ENCODE peak calls at places on chromosomes 13 and 19, in five cellular contexts. C is body of pancreas; J is cardiac muscle cell; D is thoracic aorta; Z is effector memory CD4-positive, alpha-beta T cell. B is an unnamed sample. For H3K27me3, the result is how much of the 10 kb centered on the place peaks cover.

GRCh38 chr13:20711301-20712044 is 8.0 kb downstream of the IL17D start:
- DNase-seq in C (no peak), J (peak), D (no peak), Z (no peak), B (no peak)

GRCh38 chr13:96104516-96104915 is 14.6 kb downstream of the HS6ST3 start:
- DNase-seq in C (no peak), J (no peak), D (no peak), Z (no peak), B (no peak)

GRCh38 chr13:78121459-78122348 is 203.1 kb upstream of the EDNRB start:
- DNase-seq in C (peak), J (peak), D (no peak), Z (peak), B (peak)

GRCh38 chr19:33667141-33667540 is 45.4 kb downstream of the CHST8 start:
- DNase-seq in C (no peak), J (no peak), D (no peak), Z (no peak), B (no peak)

GRCh38 chr13:40755082-40755755 is 15.8 kb downstream of the MRPS31 start:
- DNase-seq in C (no peak), J (no peak), D (no peak), Z (no peak), B (no peak)

GRCh38 chr19:55385749-55386514 is at the start of gene RPL28:
- DNase-seq in C (peak), J (peak), D (peak), Z (peak), B (peak)

GRCh38 chr19:7871280-7871529 is 3.0 kb downstream of the PRR36 start:
- DNase-seq in C (no peak), J (no peak), D (no peak), Z (no peak), B (no peak)

GRCh38 chr13:78160793-78161192 is 242.2 kb upstream of the EDNRB start:
- DNase-seq in C (no peak), J (peak), D (no peak), Z (no peak), B (no peak)

GRCh38 chr13:25602206-25602605 is 230.4 kb downstream of the ATP8A2 start:
- DNase-seq in C (no peak), J (no peak), D (no peak), Z (no peak), B (no peak)

GRCh38 chr13:97432232-97432916 is 1.6 kb upstream of the RAP2A start:
- DNase-seq in C (no peak), J (no peak), D (no peak), Z (no peak), B (no peak)

GRCh38 chr13:96091932-96092253 is 2.0 kb downstream of the HS6ST3 start:
- DNase-seq in C (no peak), J (no peak), D (no peak), Z (no peak), B (no peak)

GRCh38 chr13:31781064-31781463 is 41.7 kb downstream of the RXFP2 start:
- DNase-seq in C (no peak), J (no peak), D (no peak), Z (no peak), B (no peak)

GRCh38 chr13:68927387-68928026 is 1180.1 kb upstream of the ATXN8OS start:
- DNase-seq in C (peak), J (no peak), D (no peak), Z (no peak), B (no peak)

GRCh38 chr13:105519766-105520165 is 1015.7 kb downstream of the EFNB2 start:
- DNase-seq in C (no peak), J (no peak), D (no peak), Z (no peak), B (no peak)

GRCh38 chr13:102897371-102898138 is 51.7 kb downstream of the ERCC5 start:
- DNase-seq in C (no peak), J (no peak), D (no peak), Z (no peak), B (no peak)

GRCh38 chr19:49094505-49095482 is 9.5 kb downstream of the SNRNP70 start:
- DNase-seq in C (no peak), J (no peak), D (no peak), Z (no peak), B (no peak)

GRCh38 chr19:39550197-39550596 is 10.2 kb upstream of the EID2 start:
- DNase-seq in C (no peak), J (no peak), D (no peak), Z (no peak), B (no peak)

GRCh38 chr13:44273991-44274810 is 99.4 kb upstream of the SERP2 start:
- DNase-seq in C (peak), J (peak), D (no peak), Z (peak), B (no peak)

GRCh38 chr13:37069597-37070103 is 10.2 kb upstream of the SUPT20H start:
- DNase-seq in C (no peak), J (no peak), D (no peak), Z (no peak), B (no peak)

GRCh38 chr19:7196721-7197168 is 97.5 kb downstream of the INSR start:
- DNase-seq in C (peak), J (peak), D (peak), Z (no peak), B (no peak)

GRCh38 chr13:43786766-43787517 is at the start of gene ENOX1:
- DNase-seq in C (peak), J (peak), D (no peak), Z (peak), B (peak)

GRCh38 chr13:36382030-36382429 is 35.8 kb upstream of the SPART start:
- DNase-seq in C (no peak), J (no peak), D (no peak), Z (no peak), B (no peak)

GRCh38 chr19:306151-306900 is 15.1 kb upstream of the PLPP2 start:
- DNase-seq in C (no peak), J (no peak), D (no peak), Z (no peak), B (no peak)

GRCh38 chr13:26623125-26623524 is 65.6 kb downstream of the WASF3 start:
- DNase-seq in C (no peak), J (peak), D (no peak), Z (no peak), B (no peak)

GRCh38 chr13:77697208-77698103 is at the start of gene SLAIN1:
- DNase-seq in C (peak), J (peak), D (peak), Z (peak), B (peak)

GRCh38 chr19:1206733-1207301 is 1.2 kb downstream of the STK11 start:
- DNase-seq in C (no peak), J (no peak), D (no peak), Z (no peak), B (no peak)

GRCh38 chr19:42099336-42099925 is 23.5 kb downstream of the ZNF574 start:
- DNase-seq in C (peak), J (no peak), D (no peak), Z (no peak), B (no peak)

GRCh38 chr19:1027020-1027952 is 878 bp downstream of the CNN2 start:
- DNase-seq in C (no peak), J (peak), D (no peak), Z (no peak), B (no peak)

GRCh38 chr13:30850204-30850866 is 55.7 kb upstream of the MEDAG start:
- DNase-seq in C (no peak), J (peak), D (no peak), Z (no peak), B (no peak)

GRCh38 chr13:20264271-20265018 is 32.3 kb upstream of the GJB6 start:
- DNase-seq in C (no peak), J (no peak), D (no peak), Z (no peak), B (no peak)

GRCh38 chr13:81487151-81487550 is 1146.2 kb upstream of the SPRY2 start:
- DNase-seq in C (peak), J (peak), D (no peak), Z (no peak), B (no peak)

GRCh38 chr19:2478756-2479555 is 3.0 kb downstream of the GADD45B start:
- DNase-seq in C (peak), J (peak), D (peak), Z (peak), B (peak)

GRCh38 chr13:48808689-48809088 is 155.0 kb downstream of the CYSLTR2 start:
- DNase-seq in C (no peak), J (peak), D (no peak), Z (no peak), B (no peak)

GRCh38 chr19:2625434-2625833 is 77.1 kb downstream of the GNG7 start:
- DNase-seq in C (peak), J (no peak), D (no peak), Z (no peak), B (peak)

GRCh38 chr19:2207991-2208860 is 27.9 kb downstream of the PLEKHJ1 start:
- DNase-seq in C (peak), J (peak), D (peak), Z (no peak), B (peak)

GRCh38 chr13:111614009-111614408 is 293.6 kb downstream of the TEX29 start:
- DNase-seq in C (no peak), J (no peak), D (no peak), Z (no peak), B (no peak)

DNA sequence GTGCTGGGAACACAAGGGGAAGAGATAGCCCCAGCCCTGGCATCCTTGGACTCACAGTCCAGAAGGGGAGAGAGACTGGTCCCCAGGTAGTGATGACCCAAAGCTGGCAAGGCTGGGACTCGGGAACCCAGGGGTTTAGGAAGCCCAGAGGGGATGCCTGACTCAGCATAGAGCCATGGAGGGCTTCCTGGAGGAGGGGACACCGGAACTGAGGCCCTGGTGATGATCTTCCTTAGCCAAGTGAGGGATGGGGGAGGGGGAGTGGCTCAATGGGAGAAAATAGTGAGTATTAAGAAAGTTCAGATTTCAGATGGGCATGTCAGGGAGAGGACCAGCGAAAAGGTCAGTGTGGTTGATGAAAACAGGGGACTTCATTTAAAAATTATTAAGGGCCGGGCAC is 26.8 kb downstream of the EXOC3L2 start:
- DNase-seq in C (no peak), J (no peak), D (no peak), Z (no peak), B (no peak)
- H3K27me3 ChIP-seq in C (under half), J (half or more), D (under half), Z (under half), B (under half)

DNA sequence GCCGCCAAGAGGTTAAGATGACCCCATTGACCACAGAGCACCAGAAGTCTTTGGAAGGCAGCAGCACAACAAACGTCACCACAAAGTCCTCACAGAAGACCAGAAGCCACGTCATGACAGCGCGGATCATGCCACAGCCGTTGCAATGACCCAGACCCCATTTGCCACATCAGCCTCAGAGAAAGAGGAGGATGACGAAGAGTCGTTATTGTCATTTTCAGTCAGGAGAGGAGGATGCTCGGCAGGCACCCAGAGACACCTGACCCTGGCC is 29.6 kb upstream of the CD33 start:
- DNase-seq in C (no peak), J (no peak), D (no peak), Z (no peak), B (no peak)
- H3K27me3 ChIP-seq in C (under half), J (under half), D (under half), Z (under half), B (under half)

GRCh38 chr13:94700536-94700935 is 11.8 kb downstream of the SOX21 start:
- DNase-seq in C (no peak), J (no peak), D (no peak), Z (no peak), B (no peak)
- H3K27me3 ChIP-seq in C (under half), J (half or more), D (under half), Z (under half), B (under half)

GRCh38 chr19:12997967-12998940 is 3.0 kb downstream of the NFIX start:
- DNase-seq in C (no peak), J (no peak), D (no peak), Z (no peak), B (no peak)
- H3K27me3 ChIP-seq in C (under half), J (half or more), D (under half), Z (under half), B (under half)

GRCh38 chr13:99955107-99955746 is 16.3 kb downstream of the ZIC5 start:
- DNase-seq in C (no peak), J (no peak), D (no peak), Z (no peak), B (no peak)

GRCh38 chr13:99959127-99959529 is 12.4 kb downstream of the ZIC5 start:
- DNase-seq in C (no peak), J (no peak), D (no peak), Z (no peak), B (peak)

GRCh38 chr13:99955747-99956472 is 15.7 kb downstream of the ZIC5 start:
- DNase-seq in C (no peak), J (peak), D (no peak), Z (no peak), B (no peak)

GRCh38 chr13:99958402-99959126 is 13.0 kb downstream of the ZIC5 start:
- DNase-seq in C (no peak), J (no peak), D (no peak), Z (no peak), B (peak)

DNA sequence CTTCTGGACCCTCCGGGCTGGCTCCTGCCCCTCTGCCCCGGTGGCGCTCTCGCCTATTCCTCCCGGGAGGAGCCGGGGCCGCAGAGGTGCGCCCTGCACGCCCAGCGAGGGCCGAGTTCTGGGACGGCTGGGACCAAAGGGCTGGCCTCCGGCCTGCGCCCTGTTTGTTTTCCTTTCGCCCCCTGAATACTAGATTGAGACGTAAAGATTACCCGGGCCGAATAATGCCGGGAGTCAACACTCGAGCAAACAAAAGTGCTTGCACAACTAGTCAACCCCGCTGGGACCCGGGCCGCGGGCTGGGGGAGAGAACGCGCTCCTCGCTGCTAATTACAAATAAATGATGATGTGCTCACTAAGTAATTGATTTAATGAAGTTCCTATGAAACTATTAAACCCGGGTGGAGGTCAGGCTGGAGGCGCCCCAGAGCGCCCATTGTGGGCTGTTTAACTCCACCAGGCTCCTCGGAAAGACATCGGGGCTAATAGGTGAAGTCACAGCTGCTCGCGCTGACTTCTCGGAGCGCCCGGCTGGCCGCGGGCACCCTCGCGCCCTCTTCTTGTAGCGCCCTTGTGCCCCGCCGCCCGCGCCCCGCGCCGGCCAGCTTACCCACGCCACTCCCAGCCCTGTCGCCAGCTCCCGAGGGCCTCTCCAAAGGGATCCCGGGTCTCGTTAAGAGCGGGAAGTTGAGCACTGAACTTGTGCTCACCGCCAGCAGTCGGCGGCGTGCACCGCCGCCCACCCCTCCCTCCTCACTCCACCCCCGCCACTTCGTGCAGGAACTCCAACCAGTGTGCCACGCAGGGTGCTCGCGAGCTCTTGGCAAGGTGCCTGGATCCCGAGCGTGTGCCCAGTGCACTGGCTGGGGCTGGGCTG is 14.9 kb downstream of the ZIC5 start:
- DNase-seq in C (no peak), J (no peak), D (no peak), Z (no peak), B (no peak)
- H3K27me3 ChIP-seq in C (under half), J (half or more), D (half or more), Z (half or more), B (half or more)

B was measured in stomach.